ENCODE peak calls at places on chromosomes 3 and 15, in seven cellular contexts. X is GM23248, I is PC-3, V is GM23338, R is HCT116, F is hepatocyte, U is MM.1S. G is an unnamed sample. For H3K9me2, the result is how much of the 10 kb centered on the place peaks cover.

GRCh38 chr3:32176989-32177701 is 61.3 kb upstream of the CMTM8 start:
- DNase-seq in V (peak), X (peak), I (peak), F (peak), R (peak), U (peak), G (peak)

GRCh38 chr3:59268170-59268569 is 218.3 kb upstream of the CFAP20DC start:
- DNase-seq in X (peak), U (no peak), I (no peak), V (no peak), R (no peak), F (no peak), G (no peak)

GRCh38 chr3:111229301-111229700 is 157.7 kb downstream of the NECTIN3 start:
- DNase-seq in I (no peak), R (no peak), U (no peak), F (no peak), V (no peak), X (no peak), G (no peak)

GRCh38 chr3:37037352-37037751 is 44.0 kb downstream of the MLH1 start:
- DNase-seq in F (no peak), V (no peak), U (no peak), X (no peak), R (no peak), I (no peak), G (no peak)

GRCh38 chr15:33722005-33722672 is 246.2 kb upstream of the CHRM5 start:
- DNase-seq in I (peak), R (no peak), V (no peak), U (no peak), F (no peak), X (peak), G (no peak)

GRCh38 chr3:192879346-192880031 is 38.2 kb downstream of the MB21D2 start:
- DNase-seq in R (peak), F (peak), I (peak), V (peak), X (peak), U (no peak), G (peak)

GRCh38 chr3:72102057-72102711 is 317.2 kb upstream of the PROK2 start:
- DNase-seq in I (no peak), R (no peak), V (no peak), F (no peak), X (no peak), U (no peak), G (no peak)

GRCh38 chr15:29538110-29538509 is 268.5 kb upstream of the NSMCE3 start:
- DNase-seq in I (no peak), U (no peak), X (no peak), F (no peak), R (no peak), V (no peak), G (no peak)

GRCh38 chr3:4709336-4709735 is 216.2 kb downstream of the ITPR1 start:
- DNase-seq in R (no peak), F (no peak), X (peak), U (no peak), I (peak), V (no peak), G (no peak)

GRCh38 chr3:52522651-52523251 is 10.9 kb downstream of the NT5DC2 start:
- DNase-seq in F (no peak), I (no peak), X (no peak), V (no peak), R (no peak), U (no peak), G (no peak)

GRCh38 chr15:70054884-70055387 is 42.8 kb downstream of the TLE3 start:
- DNase-seq in R (no peak), X (no peak), F (no peak), V (no peak), I (no peak), U (no peak), G (no peak)

GRCh38 chr15:62765916-62766315 is 276.6 kb upstream of the TPM1 start:
- DNase-seq in R (no peak), V (no peak), X (no peak), F (no peak), U (no peak), I (no peak), G (no peak)

GRCh38 chr3:17585561-17586325 is 156.7 kb downstream of the TBC1D5 start:
- DNase-seq in I (no peak), X (no peak), V (no peak), F (no peak), U (no peak), R (no peak), G (no peak)

GRCh38 chr3:109098245-109098644 is 19.7 kb downstream of the MORC1 start:
- DNase-seq in V (peak), X (no peak), I (peak), U (peak), F (peak), R (peak), G (peak)

GRCh38 chr3:56758539-56758981 is 43.2 kb downstream of the ARHGEF3 start:
- DNase-seq in R (peak), V (no peak), I (peak), F (peak), X (peak), U (no peak), G (peak)

GRCh38 chr3:186600896-186601295 is 12.0 kb upstream of the AHSG start:
- DNase-seq in V (no peak), U (no peak), I (no peak), R (no peak), X (no peak), F (no peak), G (no peak)

GRCh38 chr15:65583701-65584100 is 27.2 kb downstream of the INTS14 start:
- DNase-seq in V (peak), I (no peak), U (peak), F (peak), X (peak), R (no peak), G (no peak)

GRCh38 chr3:149990423-149990953 is 19.8 kb upstream of the PFN2 start:
- DNase-seq in X (no peak), I (no peak), R (no peak), V (no peak), U (no peak), F (no peak), G (no peak)

GRCh38 chr3:142019794-142020320 is 129.5 kb downstream of the TFDP2 start:
- DNase-seq in U (peak), I (no peak), V (no peak), R (no peak), F (no peak), X (no peak), G (no peak)

GRCh38 chr3:53464424-53464823 is 30.0 kb upstream of the CACNA1D start:
- DNase-seq in I (peak), F (peak), U (no peak), R (peak), X (no peak), V (peak), G (no peak)

GRCh38 chr3:9970020-9970652 is 16.5 kb downstream of the EMC3 start:
- DNase-seq in V (no peak), R (no peak), I (peak), U (no peak), F (no peak), X (peak), G (peak)

GRCh38 chr3:193869221-193870201 is 266.4 kb upstream of the HES1 start:
- DNase-seq in F (peak), X (no peak), U (no peak), R (peak), I (peak), V (peak), G (peak)

GRCh38 chr3:47847801-47848518 is 45.0 kb downstream of the DHX30 start:
- DNase-seq in I (no peak), V (no peak), U (no peak), F (no peak), X (no peak), R (no peak), G (no peak)

GRCh38 chr3:31959951-31960792 is 20.9 kb downstream of the OSBPL10 start:
- DNase-seq in X (peak), R (no peak), U (no peak), V (peak), I (no peak), F (no peak), G (no peak)

GRCh38 chr15:57393081-57393480 is 16.8 kb downstream of the CGNL1 start:
- DNase-seq in I (no peak), R (no peak), U (no peak), F (no peak), X (no peak), V (no peak), G (no peak)

GRCh38 chr15:81336568-81336967 is 12.6 kb upstream of the STARD5 start:
- DNase-seq in F (no peak), I (peak), U (peak), X (peak), R (peak), V (peak), G (no peak)

GRCh38 chr3:127172670-127173515 is 20.0 kb upstream of the PRR23E start:
- DNase-seq in U (no peak), V (peak), R (no peak), I (peak), X (peak), F (peak), G (peak)

GRCh38 chr3:138945646-138946553 is 1.0 kb downstream of the FOXL2 start:
- DNase-seq in F (peak), X (peak), R (no peak), V (peak), I (no peak), U (no peak), G (no peak)

GRCh38 chr3:14962762-14963161 is 15.4 kb downstream of the NR2C2 start:
- DNase-seq in I (peak), U (no peak), F (no peak), X (peak), V (no peak), R (no peak), G (no peak)

GRCh38 chr3:179768080-179768479 is 115.2 kb downstream of the USP13 start:
- DNase-seq in F (peak), I (peak), U (no peak), R (no peak), V (peak), X (peak), G (no peak)
- H3K9me2 ChIP-seq in F (under half), I (under half), U (under half), R (under half), V (under half), X (under half), G (under half)

DNA sequence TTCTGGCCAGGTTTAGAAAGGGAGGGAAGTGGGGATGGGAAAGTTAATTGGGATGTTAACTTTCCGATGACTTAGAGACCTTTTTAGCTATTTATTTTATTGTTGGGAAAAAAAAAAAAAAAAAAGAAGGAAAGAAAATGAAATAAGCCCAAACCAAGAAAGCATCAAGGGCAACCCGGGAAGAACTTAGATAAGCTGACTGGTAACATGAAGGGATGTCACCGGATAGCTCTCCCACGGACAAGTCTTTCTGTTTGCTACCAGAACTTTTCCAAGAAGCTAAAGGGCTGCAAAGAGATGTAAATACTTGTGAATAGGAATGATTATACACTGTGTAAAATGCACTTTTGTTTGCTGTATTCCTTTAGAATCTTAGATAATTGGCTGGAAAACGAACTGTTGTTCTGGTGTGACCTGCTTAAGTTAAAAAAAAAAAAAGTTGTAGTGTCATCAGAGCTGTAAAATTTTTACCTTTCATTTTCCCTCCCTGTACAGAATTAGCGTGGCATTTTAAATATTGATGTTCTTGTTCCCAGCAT is 2.8 kb downstream of the FOXB1 start:
- DNase-seq in V (no peak), I (no peak), R (no peak), X (no peak), U (no peak), F (no peak), G (no peak)
- H3K4me3 ChIP-seq in V (peak), I (peak), R (no peak), X (peak), U (peak), F (peak), G (peak)

DNA sequence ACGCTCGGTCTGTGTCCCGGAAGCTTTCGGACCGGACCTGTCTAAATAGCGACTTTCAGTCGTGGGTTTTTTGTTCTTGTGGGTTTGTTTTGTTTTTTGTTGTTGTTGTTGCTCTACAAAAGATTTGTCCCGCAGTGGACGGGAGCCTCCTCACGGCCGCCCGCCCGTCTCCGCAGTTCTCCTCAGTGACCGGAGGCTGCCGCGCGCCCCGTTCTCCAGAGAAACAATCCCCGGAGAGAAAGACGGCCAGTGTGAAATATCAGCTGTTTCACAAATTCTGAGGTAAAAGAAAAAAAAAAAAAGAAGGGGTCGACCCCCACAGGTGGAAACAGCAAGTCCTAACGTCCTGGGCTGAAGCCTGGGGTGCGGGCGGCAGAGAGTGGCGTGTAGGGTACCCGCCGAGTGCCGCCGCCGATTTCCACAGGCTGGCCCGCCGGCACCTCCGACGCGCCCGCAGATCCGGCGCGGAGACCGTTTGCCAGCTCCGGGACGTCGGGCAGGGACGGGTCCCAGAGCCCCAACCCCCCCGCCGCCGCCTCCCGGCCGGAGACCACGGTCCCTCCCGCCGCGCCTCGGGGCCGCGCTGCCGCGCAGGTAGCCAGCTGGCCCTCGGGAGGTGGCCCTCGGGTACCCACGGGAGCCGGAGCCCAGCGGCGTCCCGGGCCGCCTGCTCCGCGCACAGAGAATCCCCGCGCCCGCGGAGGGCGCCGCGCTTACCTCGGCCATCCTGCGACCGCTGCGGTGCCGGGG is 476 bp downstream of the BNC1 start:
- DNase-seq in X (peak), I (no peak), V (peak), F (peak), R (no peak), U (no peak), G (no peak)
- TF ChIP-seq EZH2 in X (no peak), I (no peak), V (peak), F (peak), R (no peak), U (no peak), G (no peak)

DNA sequence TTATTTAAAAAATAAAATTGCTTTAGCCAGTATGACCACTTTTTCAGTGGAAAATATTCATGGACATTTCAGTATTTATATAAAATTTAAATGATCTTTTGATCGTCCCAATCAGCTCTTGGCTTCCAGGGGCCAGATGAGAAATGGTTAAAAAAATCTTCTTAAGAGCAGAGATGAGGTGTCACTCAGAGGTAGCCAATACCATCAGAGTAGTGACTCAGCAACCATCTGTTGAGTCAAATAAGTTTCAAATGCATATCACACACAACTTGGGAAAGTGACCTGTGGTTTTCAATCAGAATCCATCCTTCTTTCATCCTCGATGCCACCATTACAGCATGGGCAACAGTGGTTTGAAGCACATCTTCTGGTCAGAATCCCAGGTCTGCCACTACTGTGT is 958.8 kb upstream of the NR2F2 start:
- DNase-seq in U (peak), X (peak), I (peak), R (no peak), F (no peak), V (no peak), G (no peak)
- H3K9me2 ChIP-seq in U (under half), X (under half), I (under half), R (under half), F (under half), V (under half), G (under half)

GRCh38 chr15:59008086-59008485 is 20.6 kb downstream of the RNF111 start:
- DNase-seq in I (no peak), V (no peak), R (no peak), U (no peak), F (no peak), X (no peak), G (no peak)

GRCh38 chr15:59017459-59017858 is 30.0 kb downstream of the RNF111 start:
- DNase-seq in X (no peak), F (no peak), U (no peak), R (no peak), V (no peak), I (no peak), G (no peak)

GRCh38 chr15:59014068-59014467 is 26.6 kb downstream of the RNF111 start:
- DNase-seq in I (no peak), X (no peak), V (no peak), F (no peak), U (no peak), R (no peak), G (no peak)

GRCh38 chr15:59011262-59011947 is 23.9 kb downstream of the RNF111 start:
- DNase-seq in X (no peak), U (no peak), V (no peak), R (no peak), I (no peak), F (no peak), G (no peak)

DNA sequence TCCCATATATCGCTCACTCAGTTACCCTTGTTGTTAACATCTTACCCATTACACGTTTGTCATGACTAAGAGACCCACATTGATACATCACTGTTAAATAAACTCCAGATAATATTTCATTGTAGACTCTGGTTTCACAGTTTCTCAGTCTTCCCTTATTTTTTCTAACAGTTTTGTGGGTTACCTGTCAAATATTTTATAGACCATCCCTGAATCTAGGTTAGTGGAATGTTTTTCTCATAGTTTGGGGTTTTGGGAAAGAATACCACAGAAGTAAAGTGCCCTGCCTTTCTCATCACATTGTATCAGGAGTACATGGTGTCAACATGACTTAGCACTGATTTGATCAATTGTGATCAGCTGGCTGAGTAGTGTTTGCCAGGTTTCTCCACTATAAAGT is 25.8 kb downstream of the RNF111 start:
- DNase-seq in U (no peak), I (no peak), V (no peak), R (no peak), F (no peak), X (no peak), G (no peak)
- H3K4me3 ChIP-seq in U (no peak), I (no peak), V (no peak), R (no peak), F (no peak), X (no peak), G (no peak)

GRCh38 chr3:156353535-156353934 is 201.4 kb downstream of the SSR3 start:
- DNase-seq in V (no peak), U (no peak), I (no peak), R (no peak), F (no peak), X (peak), G (no peak)
- TF ChIP-seq EZH2 in V (no peak), U (no peak), I (no peak), R (no peak), F (no peak), X (no peak), G (no peak)

G was measured in PC-9.